ENCODE peak calls at places on chromosome 1, in seven cellular contexts. K is WTC11, N is RWPE1, M is osteocyte, J is fibroblast of pulmonary artery, C is fibroblast of the aortic adventitia, W is Calu3. V is an unnamed sample.

GRCh38 chr1:181712636-181713238 is 229.4 kb downstream of the CACNA1E start:
- DNase-seq in K (no peak), N (no peak), M (no peak), J (no peak), C (no peak), W (no peak), V (no peak)

GRCh38 chr1:15684468-15685283 is 556 bp downstream of the PLEKHM2 start:
- DNase-seq in K (peak), N (peak), M (peak), J (peak), C (peak), W (peak), V (no peak)

GRCh38 chr1:104195395-104195794 is 445.7 kb downstream of the AMY1C start:
- DNase-seq in K (no peak), N (peak), M (no peak), J (no peak), C (no peak), W (peak), V (peak)

GRCh38 chr1:113980120-113980519 is 846 bp downstream of the OLFML3 start:
- DNase-seq in K (no peak), N (no peak), M (no peak), J (peak), C (peak), W (no peak), V (no peak)

GRCh38 chr1:28370220-28371010 is 875 bp downstream of the PHACTR4 start:
- DNase-seq in K (no peak), N (no peak), M (no peak), J (peak), C (peak), W (no peak), V (peak)

GRCh38 chr1:171794085-171794484 is 12.6 kb downstream of the METTL13 start:
- DNase-seq in K (no peak), N (peak), M (no peak), J (peak), C (peak), W (no peak), V (peak)

GRCh38 chr1:175845985-175846384 is 102.6 kb upstream of the TNR start:
- DNase-seq in K (no peak), N (no peak), M (no peak), J (no peak), C (no peak), W (no peak), V (no peak)

GRCh38 chr1:185156321-185156853 is 366 bp downstream of the TRMT1L start:
- DNase-seq in K (no peak), N (no peak), M (no peak), J (peak), C (peak), W (no peak), V (no peak)

GRCh38 chr1:245575710-245576109 is 420.9 kb downstream of the KIF26B start:
- DNase-seq in K (no peak), N (no peak), M (no peak), J (peak), C (peak), W (no peak), V (peak)

GRCh38 chr1:66247415-66248208 is 286.3 kb upstream of the SGIP1 start:
- DNase-seq in K (no peak), N (no peak), M (no peak), J (no peak), C (no peak), W (no peak), V (no peak)

GRCh38 chr1:90174246-90174645 is 179.3 kb downstream of the ZNF326 start:
- DNase-seq in K (no peak), N (no peak), M (no peak), J (no peak), C (no peak), W (no peak), V (peak)

GRCh38 chr1:207056673-207057072 is 3.6 kb downstream of the PFKFB2 start:
- DNase-seq in K (no peak), N (no peak), M (no peak), J (no peak), C (no peak), W (no peak), V (no peak)

GRCh38 chr1:93257889-93258288 is 77.4 kb downstream of the CCDC18 start:
- DNase-seq in K (no peak), N (peak), M (no peak), J (no peak), C (no peak), W (no peak), V (peak)

GRCh38 chr1:39410915-39411436 is 80.5 kb upstream of the BMP8A start:
- DNase-seq in K (peak), N (peak), M (no peak), J (peak), C (peak), W (peak), V (peak)

GRCh38 chr1:116853680-116854191 is 56.0 kb upstream of the PTGFRN start:
- DNase-seq in K (no peak), N (peak), M (no peak), J (peak), C (peak), W (peak), V (peak)

GRCh38 chr1:3981261-3981660 is 81.2 kb upstream of the C1orf174 start:
- DNase-seq in K (no peak), N (no peak), M (no peak), J (no peak), C (no peak), W (no peak), V (no peak)

GRCh38 chr1:26786437-26787380 is 1.0 kb upstream of the PIGV start:
- DNase-seq in K (peak), N (no peak), M (no peak), J (peak), C (peak), W (peak), V (no peak)

GRCh38 chr1:193104496-193104905 is 713 bp downstream of the GLRX2 start:
- DNase-seq in K (peak), N (peak), M (peak), J (peak), C (no peak), W (peak), V (peak)

GRCh38 chr1:6446665-6447015 is 19.3 kb downstream of the TNFRSF25 start:
- DNase-seq in K (no peak), N (no peak), M (no peak), J (no peak), C (no peak), W (no peak), V (no peak)

GRCh38 chr1:241423541-241424479 is 66.8 kb upstream of the RGS7 start:
- DNase-seq in K (peak), N (peak), M (peak), J (peak), C (peak), W (peak), V (no peak)

GRCh38 chr1:46524843-46525242 is 26.6 kb downstream of the KNCN start:
- DNase-seq in K (no peak), N (no peak), M (no peak), J (no peak), C (no peak), W (no peak), V (no peak)

GRCh38 chr1:206116191-206116872 is 856 bp downstream of the AVPR1B start:
- DNase-seq in K (peak), N (no peak), M (peak), J (no peak), C (no peak), W (no peak), V (no peak)

GRCh38 chr1:94551449-94551848 is 9.9 kb upstream of the F3 start:
- DNase-seq in K (no peak), N (no peak), M (no peak), J (no peak), C (no peak), W (no peak), V (no peak)

GRCh38 chr1:160537714-160538665 is 14.9 kb upstream of the SLAMF6 start:
- DNase-seq in K (no peak), N (no peak), M (no peak), J (no peak), C (no peak), W (no peak), V (no peak)

GRCh38 chr1:219702551-219703215 is 89.8 kb upstream of the ZC3H11B start:
- DNase-seq in K (no peak), N (peak), M (no peak), J (peak), C (peak), W (no peak), V (peak)

GRCh38 chr1:155069551-155070391 is 6.2 kb downstream of the EFNA4 start:
- DNase-seq in K (no peak), N (no peak), M (no peak), J (no peak), C (no peak), W (no peak), V (no peak)

GRCh38 chr1:84704872-84705426 is 14.7 kb upstream of the SSX2IP start:
- DNase-seq in K (no peak), N (no peak), M (no peak), J (no peak), C (no peak), W (no peak), V (no peak)

GRCh38 chr1:48688102-48688760 is 88.5 kb downstream of the BEND5 start:
- DNase-seq in K (no peak), N (no peak), M (no peak), J (peak), C (no peak), W (peak), V (no peak)

GRCh38 chr1:217953330-217953729 is 322.2 kb downstream of the SPATA17 start:
- DNase-seq in K (no peak), N (no peak), M (no peak), J (no peak), C (no peak), W (no peak), V (no peak)

GRCh38 chr1:223258751-223259177 is 105.2 kb downstream of the SUSD4 start:
- DNase-seq in K (no peak), N (peak), M (no peak), J (peak), C (peak), W (peak), V (peak)

GRCh38 chr1:38238294-38238693 is 191.7 kb upstream of the POU3F1 start:
- DNase-seq in K (no peak), N (no peak), M (no peak), J (no peak), C (no peak), W (no peak), V (no peak)

DNA sequence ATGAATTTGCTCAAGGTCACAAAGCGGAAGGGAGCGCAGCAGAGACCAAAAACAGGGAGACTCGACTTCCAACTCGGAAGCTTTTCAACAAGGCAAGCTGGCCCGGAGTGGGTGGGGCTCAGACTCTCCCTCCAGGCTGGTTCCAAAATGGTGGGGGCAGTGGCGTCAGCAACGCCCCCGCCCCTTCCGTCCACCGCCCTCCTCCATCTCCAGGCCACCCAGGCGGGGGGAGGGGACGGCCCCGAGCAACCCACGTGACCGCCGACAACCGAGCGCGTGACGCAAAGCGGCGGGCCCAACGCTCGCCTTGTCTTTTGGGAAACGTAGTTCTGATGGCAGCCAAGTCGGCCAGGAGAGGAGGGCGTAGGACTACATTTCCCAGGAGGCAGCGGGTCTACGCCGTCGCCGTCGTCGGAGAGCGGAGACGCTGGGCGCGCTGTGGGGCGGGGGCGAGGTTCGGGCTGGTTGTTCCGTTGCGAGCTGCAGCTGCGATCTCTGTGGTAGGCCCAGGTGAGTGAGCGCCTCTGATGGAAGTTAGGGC is at the start of gene THRAP3:
- DNase-seq in K (peak), N (peak), M (peak), J (peak), C (peak), W (peak), V (peak)
- TF ChIP-seq CTCF in K (no peak), N (no peak), M (no peak), J (no peak), C (no peak), W (no peak), V (no peak)

DNA sequence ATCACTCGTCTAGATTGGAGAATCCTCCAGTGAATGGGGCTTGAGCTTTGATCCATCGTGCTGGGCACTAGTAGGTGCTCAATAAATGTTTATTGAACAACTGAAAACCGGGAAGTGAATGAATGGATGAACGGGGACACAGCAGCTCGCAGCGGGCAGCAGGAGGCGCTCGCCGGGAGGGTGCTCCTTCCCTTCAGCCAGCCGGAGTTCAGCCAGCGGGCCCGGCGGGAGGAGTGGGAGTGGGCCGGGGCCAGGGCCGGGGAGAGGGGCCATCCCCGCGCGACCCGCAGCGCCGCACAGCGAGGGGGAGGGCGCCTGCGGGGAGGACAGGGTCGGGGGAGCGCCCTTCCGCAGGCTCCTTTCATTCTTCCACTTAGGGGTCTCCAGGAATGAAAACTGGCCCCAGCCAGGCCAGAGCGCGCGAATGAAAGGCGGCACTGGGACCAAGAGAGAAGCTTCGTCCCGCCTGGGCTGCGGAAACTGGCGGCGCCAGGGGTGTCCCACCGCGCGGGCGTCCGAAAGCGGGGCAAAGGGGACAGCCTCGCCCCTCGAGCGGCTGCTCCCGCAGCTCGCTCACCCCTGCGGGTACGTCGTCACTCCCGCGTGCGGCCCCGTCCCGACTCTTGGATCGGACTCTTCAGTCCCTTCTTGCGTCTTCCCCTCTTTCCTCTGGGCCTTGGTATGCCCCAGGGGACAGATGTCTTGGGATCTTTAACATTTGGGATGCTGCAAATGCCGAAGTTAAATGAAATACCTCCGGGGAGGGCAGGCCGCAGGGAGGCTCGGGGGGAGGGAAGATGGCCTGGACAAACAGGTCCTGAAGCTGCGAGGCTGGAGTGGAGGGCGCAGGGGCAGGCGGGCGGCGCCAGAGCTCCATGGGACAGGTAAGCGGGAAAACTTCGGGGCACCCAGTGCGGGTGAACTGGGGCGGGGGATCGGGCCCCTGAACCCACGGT is 3.6 kb upstream of the INAVA start:
- DNase-seq in K (peak), N (peak), M (no peak), J (peak), C (peak), W (peak), V (no peak)
- TF ChIP-seq CTCF in K (no peak), N (peak), M (peak), J (peak), C (peak), W (peak), V (peak)

DNA sequence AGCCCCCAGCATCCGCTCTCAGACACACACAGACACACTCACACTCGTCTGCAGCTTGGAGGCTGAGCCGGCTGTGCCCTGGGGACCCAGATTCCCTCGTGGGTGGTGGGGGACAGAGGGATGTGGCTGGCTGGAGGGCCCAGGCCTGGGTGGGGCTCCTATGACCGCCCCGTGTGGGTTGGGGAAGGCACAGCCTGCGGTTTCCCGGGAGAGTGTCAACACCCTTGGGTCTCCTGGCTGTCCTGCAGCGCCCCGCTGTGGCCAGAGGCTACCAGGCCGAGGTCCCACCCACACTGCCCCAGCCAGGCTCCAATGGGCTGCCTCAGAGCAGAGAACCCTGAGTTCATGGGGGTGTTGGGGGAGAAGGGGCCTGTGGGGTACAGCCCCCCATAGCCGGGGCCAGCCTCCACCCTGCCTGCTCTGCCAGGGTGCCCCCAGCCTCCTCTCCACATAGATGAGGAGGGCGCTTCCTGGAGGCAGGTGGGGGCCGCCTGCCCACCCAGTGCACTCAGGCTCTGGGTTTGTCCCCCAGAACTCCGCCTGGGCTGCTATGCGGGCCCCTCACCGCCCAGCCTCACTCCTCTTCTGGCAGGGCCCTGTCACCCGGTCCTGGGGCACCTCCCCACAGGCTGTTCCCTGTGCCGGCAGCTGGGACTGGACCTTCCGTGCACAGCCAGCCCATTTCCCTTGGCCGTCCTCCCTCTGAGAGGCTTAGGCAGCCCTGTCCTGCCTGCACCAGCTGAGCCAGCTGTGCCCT is at the start of gene TTC34:
- DNase-seq in K (peak), N (peak), M (no peak), J (no peak), C (no peak), W (peak), V (no peak)
- TF ChIP-seq CTCF in K (peak), N (peak), M (no peak), J (no peak), C (no peak), W (peak), V (peak)

GRCh38 chr1:19405195-19405760 is 80.1 kb downstream of the CAPZB start:
- DNase-seq in K (no peak), N (no peak), M (no peak), J (no peak), C (no peak), W (no peak), V (no peak)
- TF ChIP-seq CTCF in K (no peak), N (no peak), M (peak), J (peak), C (peak), W (no peak), V (peak)